ENCODE peak calls at places on chromosomes 6 and 20, in seven cellular contexts. V is fibroblast of mammary gland, X is A549, T is HL-60, N is keratinocyte, R is adrenal gland, C is mammary epithelial cell. F is an unnamed sample.

GRCh38 chr6:96502915-96503314 is 18.7 kb upstream of the UFL1 start:
- DNase-seq in V (no peak), X (no peak), T (no peak), N (no peak), R (no peak), C (no peak), F (no peak)

GRCh38 chr6:160217073-160217472 is 41.5 kb downstream of the SLC22A2 start:
- DNase-seq in V (peak; percentile 38), X (no peak), T (no peak), N (no peak), R (no peak), C (no peak), F (no peak)

GRCh38 chr6:88089708-88090107 is 42.1 kb downstream of the SPACA1 start:
- DNase-seq in V (no peak), X (no peak), T (no peak), N (no peak), R (no peak), C (no peak), F (no peak)

GRCh38 chr20:51563597-51564332 is 21.2 kb upstream of the NFATC2 start:
- DNase-seq in V (peak; percentile 80), X (peak; percentile 91), T (no peak), N (no peak), R (peak; percentile 78), C (peak; percentile 54), F (peak; percentile 81)

GRCh38 chr20:44979090-44979621 is 12.8 kb downstream of the STK4 start:
- DNase-seq in V (no peak), X (no peak), T (peak; percentile 91), N (no peak), R (no peak), C (no peak), F (peak; percentile 23)

GRCh38 chr6:15452182-15452941 is 206.5 kb downstream of the JARID2 start:
- DNase-seq in V (no peak), X (no peak), T (no peak), N (no peak), R (no peak), C (no peak), F (no peak)

GRCh38 chr6:154510144-154510905 is at the start of gene CNKSR3:
- DNase-seq in V (peak; percentile 91), X (peak; percentile 88), T (peak; percentile 32), N (peak; percentile 17), R (peak; percentile 91), C (peak; percentile 87), F (peak; percentile 89)

GRCh38 chr6:33688006-33688405 is 23.5 kb downstream of the UQCC2 start:
- DNase-seq in V (no peak), X (no peak), T (no peak), N (no peak), R (no peak), C (no peak), F (no peak)

GRCh38 chr20:10972219-10972860 is 298.5 kb upstream of the JAG1 start:
- DNase-seq in V (no peak), X (no peak), T (no peak), N (no peak), R (no peak), C (no peak), F (no peak)

GRCh38 chr6:16438677-16439615 is 200.6 kb downstream of the GMPR start:
- DNase-seq in V (peak; percentile 75), X (peak; percentile 63), T (no peak), N (peak; percentile 13), R (peak; percentile 21), C (peak; percentile 62), F (peak; percentile 56)

GRCh38 chr6:56757585-56757984 is 114.9 kb upstream of the DST start:
- DNase-seq in V (peak; percentile 67), X (peak; percentile 72), T (peak; percentile 43), N (no peak), R (peak; percentile 41), C (peak; percentile 35), F (peak; percentile 50)

GRCh38 chr6:27834879-27835549 is 77.2 kb downstream of the OR2B2 start:
- DNase-seq in V (no peak), X (no peak), T (no peak), N (no peak), R (no peak), C (no peak), F (no peak)

GRCh38 chr6:139955366-139956155 is 581.1 kb upstream of the CITED2 start:
- DNase-seq in V (no peak), X (no peak), T (no peak), N (no peak), R (no peak), C (no peak), F (no peak)

GRCh38 chr20:36604952-36605308 is 649 bp upstream of the RAB5IF start:
- DNase-seq in V (peak; percentile 19), X (no peak), T (peak; percentile 72), N (no peak), R (peak; percentile 45), C (no peak), F (no peak)

GRCh38 chr20:40997116-40997515 is 31.5 kb upstream of the TOP1 start:
- DNase-seq in V (no peak), X (no peak), T (no peak), N (no peak), R (no peak), C (no peak), F (no peak)

GRCh38 chr20:16215056-16215455 is 358.2 kb downstream of the KIF16B start:
- DNase-seq in V (no peak), X (no peak), T (no peak), N (no peak), R (no peak), C (no peak), F (no peak)

GRCh38 chr20:60845146-60845545 is 406.9 kb upstream of the CDH4 start:
- DNase-seq in V (peak; percentile 21), X (no peak), T (no peak), N (no peak), R (no peak), C (no peak), F (no peak)

GRCh38 chr6:25472314-25472713 is 179.7 kb upstream of the SCGN start:
- DNase-seq in V (no peak), X (no peak), T (no peak), N (no peak), R (no peak), C (no peak), F (no peak)
- TF ChIP-seq CTCF in V (peak; percentile 29), X (no peak), T (no peak), N (no peak), R (no peak), C (peak; percentile 41), F (peak; percentile 11)

GRCh38 chr6:13425971-13426931 is 61.1 kb downstream of the GFOD1 start:
- DNase-seq in V (peak; percentile 74), X (no peak), T (no peak), N (no peak), R (no peak), C (peak; percentile 68), F (peak; percentile 39)

GRCh38 chr6:13428528-13429405 is 58.6 kb downstream of the GFOD1 start:
- DNase-seq in V (no peak), X (no peak), T (peak; percentile 37), N (no peak), R (no peak), C (no peak), F (no peak)

GRCh38 chr6:13425270-13425905 is 62.0 kb downstream of the GFOD1 start:
- DNase-seq in V (no peak), X (no peak), T (no peak), N (no peak), R (no peak), C (no peak), F (no peak)

GRCh38 chr6:13427838-13428527 is 59.4 kb downstream of the GFOD1 start:
- DNase-seq in V (no peak), X (no peak), T (peak; percentile 88), N (no peak), R (no peak), C (no peak), F (no peak)

GRCh38 chr6:13427346-13427745 is 60.1 kb downstream of the GFOD1 start:
- DNase-seq in V (no peak), X (no peak), T (no peak), N (no peak), R (no peak), C (no peak), F (no peak)
- H3K4me3 ChIP-seq in V (no peak overlapping the region), X (no peak overlapping the region), T (no peak overlapping the region), N (no peak overlapping the region), R (no peak overlapping the region), C (no peak overlapping the region), F (no peak overlapping the region)

GRCh38 chr20:1357921-1358671 is 29.2 kb upstream of the SDCBP2 start:
- DNase-seq in V (peak; percentile 49), X (no peak), T (no peak), N (no peak), R (no peak), C (no peak), F (no peak)

GRCh38 chr20:1363522-1363921 is 29.3 kb downstream of the FKBP1A start:
- DNase-seq in V (no peak), X (no peak), T (no peak), N (no peak), R (peak; percentile 56), C (no peak), F (no peak)

GRCh38 chr20:1362484-1362883 is 30.4 kb downstream of the FKBP1A start:
- DNase-seq in V (no peak), X (no peak), T (no peak), N (no peak), R (no peak), C (no peak), F (no peak)

GRCh38 chr20:1364106-1364505 is 28.7 kb downstream of the FKBP1A start:
- DNase-seq in V (no peak), X (no peak), T (no peak), N (no peak), R (no peak), C (no peak), F (no peak)

GRCh38 chr20:1360094-1360493 is 31.2 kb upstream of the SDCBP2 start:
- DNase-seq in V (no peak), X (no peak), T (no peak), N (no peak), R (no peak), C (no peak), F (no peak)
- TF ChIP-seq CTCF in V (peak; percentile 18), X (no peak), T (no peak), N (no peak), R (no peak), C (no peak), F (no peak)

DNA sequence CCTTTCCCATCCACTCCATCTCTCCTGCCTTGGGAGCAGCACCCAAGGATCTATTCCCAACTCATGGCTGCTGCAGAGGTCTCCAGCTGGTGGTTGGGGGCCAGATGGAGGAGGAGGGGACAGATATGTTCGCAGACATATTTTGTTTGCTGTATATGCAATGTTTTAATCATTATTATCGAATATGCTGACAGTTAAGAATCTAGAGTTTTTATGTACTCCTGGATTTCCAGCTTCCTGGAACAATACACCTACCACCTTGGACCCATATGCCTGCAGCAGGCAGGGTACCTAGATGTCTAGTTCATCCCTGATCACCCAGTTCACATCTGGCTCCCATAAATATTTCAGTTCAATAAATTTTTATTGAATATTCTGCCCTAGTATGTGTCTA is 9.0 kb downstream of the FAM110A start:
- DNase-seq in V (no peak), X (no peak), T (no peak), N (no peak), R (no peak), C (no peak), F (no peak)
- H3K4me3 ChIP-seq in V (no peak overlapping the region), X (no peak overlapping the region), T (no peak overlapping the region), N (peak overlapping the region; percentile 90), R (no peak overlapping the region), C (peak overlapping the region; percentile 91), F (no peak overlapping the region)

GRCh38 chr6:158793432-158793831 is 25.7 kb downstream of the EZR start:
- DNase-seq in V (peak; percentile 66), X (peak; percentile 67), T (peak; percentile 16), N (no peak), R (no peak), C (no peak), F (peak; percentile 65)
- TF ChIP-seq CTCF in V (peak; percentile 54), X (peak; percentile 14), T (no peak), N (peak; percentile 60), R (no peak), C (peak; percentile 61), F (peak; percentile 66)

F was measured in AG10803.